ENCODE peak calls at places on chromosomes 4 and X, in eight cellular contexts. Z is ovary, N is H1, M is stomach, W is body of pancreas, O is uterus, T is GM12878, X is breast epithelium. E is an unnamed sample.

GRCh38 chrX:133813991-133814390 is 171.4 kb downstream of the GPC3 start:
- DNase-seq in M (no peak), T (no peak), O (no peak), X (no peak), N (no peak), Z (no peak), W (no peak), E (no peak)

GRCh38 chrX:39969099-39969825 is 128.5 kb downstream of the BCOR start:
- DNase-seq in T (no peak), X (no peak), O (no peak), M (no peak), N (peak), W (peak), Z (no peak), E (no peak)

GRCh38 chr4:183443609-183444148 is 757 bp upstream of the CDKN2AIP start:
- DNase-seq in O (no peak), X (no peak), N (no peak), M (no peak), Z (no peak), W (no peak), T (no peak), E (no peak)

GRCh38 chrX:152897216-152898144 is at the start of gene ZNF185:
- DNase-seq in W (peak), N (peak), T (no peak), O (peak), X (peak), M (peak), Z (no peak), E (no peak)

GRCh38 chr4:176350671-176351070 is 30.9 kb downstream of the SPCS3 start:
- DNase-seq in N (no peak), W (no peak), M (no peak), O (no peak), T (no peak), X (no peak), Z (no peak), E (no peak)

GRCh38 chrX:30317308-30317707 is 8.1 kb upstream of the NR0B1 start:
- DNase-seq in X (no peak), O (no peak), Z (no peak), N (no peak), T (no peak), W (no peak), M (no peak), E (no peak)

GRCh38 chr4:136713140-136713539 is 819.2 kb downstream of the PCDH18 start:
- DNase-seq in N (no peak), Z (no peak), T (no peak), O (no peak), W (no peak), X (no peak), M (no peak), E (no peak)

GRCh38 chr4:139550724-139551429 is 5.1 kb downstream of the SETD7 start:
- DNase-seq in X (no peak), M (no peak), W (peak), O (peak), Z (peak), T (no peak), N (no peak), E (no peak)

GRCh38 chrX:53223955-53224859 is 800 bp downstream of the KDM5C start:
- DNase-seq in X (no peak), Z (no peak), M (no peak), T (no peak), W (no peak), N (peak), O (peak), E (no peak)
- TF ChIP-seq POLR2A in X (no peak), Z (no peak), M (no peak), T (no peak), W (no peak), N (no peak), O (no peak), E (no peak)

GRCh38 chr4:185352741-185353140 is 43.0 kb downstream of the LRP2BP start:
- DNase-seq in O (no peak), X (no peak), Z (no peak), T (no peak), M (no peak), N (no peak), W (no peak), E (no peak)

GRCh38 chr4:185352202-185352601 is 43.5 kb downstream of the LRP2BP start:
- DNase-seq in O (no peak), N (no peak), M (no peak), X (no peak), T (no peak), Z (no peak), W (no peak), E (no peak)

GRCh38 chr4:185346975-185347601 is 48.6 kb downstream of the LRP2BP start:
- DNase-seq in W (no peak), X (no peak), Z (no peak), M (no peak), T (no peak), N (no peak), O (no peak), E (no peak)

GRCh38 chr4:185357220-185357619 is 38.5 kb downstream of the LRP2BP start:
- DNase-seq in W (no peak), Z (no peak), X (no peak), T (no peak), M (no peak), N (no peak), O (no peak), E (no peak)

DNA sequence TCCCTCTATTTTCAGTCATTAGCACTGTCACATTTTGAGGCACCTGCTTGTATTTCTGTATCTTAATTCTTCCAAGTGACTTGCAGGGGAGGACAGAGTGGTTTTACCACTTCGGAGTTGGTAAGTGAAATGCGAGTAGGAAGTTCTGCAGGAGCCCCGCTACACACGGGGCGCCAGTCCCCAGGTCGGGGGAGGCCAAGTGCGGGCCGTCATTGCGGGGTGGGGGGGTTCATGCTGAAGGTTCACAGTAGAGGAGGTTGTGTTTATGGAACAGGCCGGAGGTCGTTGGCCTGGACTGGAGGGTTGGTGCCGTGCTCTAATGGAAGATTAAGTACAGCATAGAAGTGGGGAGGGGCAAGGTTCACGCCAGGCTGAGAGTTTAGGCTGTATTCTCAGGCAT is 44.0 kb downstream of the LRP2BP start:
- DNase-seq in N (no peak), Z (no peak), X (no peak), O (no peak), M (no peak), T (no peak), W (no peak), E (no peak)
- TF ChIP-seq POLR2A in N (no peak), Z (no peak), X (no peak), O (no peak), M (no peak), T (no peak), W (no peak), E (no peak)

GRCh38 chr4:81632581-81633247 is 161.0 kb upstream of the RASGEF1B start:
- DNase-seq in M (no peak), X (no peak), T (no peak), N (no peak), O (no peak), W (no peak), Z (no peak), E (no peak)

GRCh38 chr4:81635128-81635527 is 163.4 kb upstream of the RASGEF1B start:
- DNase-seq in Z (no peak), W (no peak), M (no peak), N (no peak), T (no peak), X (no peak), O (no peak), E (no peak)

GRCh38 chr4:81639248-81639647 is 167.5 kb upstream of the RASGEF1B start:
- DNase-seq in Z (no peak), N (no peak), X (no peak), M (no peak), W (no peak), O (no peak), T (no peak), E (no peak)

GRCh38 chr4:81638698-81639097 is 167.0 kb upstream of the RASGEF1B start:
- DNase-seq in W (no peak), Z (no peak), X (no peak), N (no peak), O (no peak), M (no peak), T (no peak), E (no peak)

DNA sequence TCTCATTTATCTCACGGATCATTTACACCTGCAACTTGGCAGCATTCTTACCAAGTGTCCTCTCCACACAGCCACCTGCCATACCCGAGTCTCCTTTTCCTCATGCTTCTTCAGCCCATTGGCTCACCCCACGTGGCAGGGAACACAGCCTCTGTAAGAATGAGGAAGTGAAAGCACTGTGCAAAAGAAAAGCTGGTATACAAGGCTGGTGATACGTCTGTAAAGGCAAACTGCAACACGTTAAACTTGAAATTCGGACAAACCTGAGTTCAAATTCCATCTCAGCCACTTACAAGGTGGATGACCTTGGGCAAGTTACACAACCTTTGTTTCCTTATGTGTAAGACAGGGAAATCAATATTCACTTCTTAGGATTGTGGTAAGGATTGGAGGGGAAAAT is 164.0 kb upstream of the RASGEF1B start:
- DNase-seq in N (no peak), W (peak), Z (no peak), O (no peak), X (no peak), T (peak), M (peak), E (no peak)
- TF ChIP-seq POLR2A in N (no peak), W (no peak), Z (no peak), O (no peak), X (no peak), T (no peak), M (no peak), E (no peak)

GRCh38 chrX:150158554-150159332 is 204.4 kb upstream of the MAMLD1 start:
- DNase-seq in M (no peak), X (no peak), Z (no peak), W (no peak), T (no peak), O (no peak), N (no peak), E (no peak)

GRCh38 chrX:150159537-150159936 is 203.6 kb upstream of the MAMLD1 start:
- DNase-seq in X (no peak), Z (no peak), N (no peak), W (no peak), O (no peak), T (no peak), M (no peak), E (no peak)

GRCh38 chrX:150155396-150156048 is 207.6 kb upstream of the MAMLD1 start:
- DNase-seq in O (no peak), W (peak), X (no peak), Z (peak), M (no peak), N (no peak), T (no peak), E (no peak)

GRCh38 chrX:150156615-150157014 is 206.5 kb upstream of the MAMLD1 start:
- DNase-seq in X (no peak), O (no peak), N (no peak), Z (no peak), M (no peak), W (no peak), T (no peak), E (no peak)

DNA sequence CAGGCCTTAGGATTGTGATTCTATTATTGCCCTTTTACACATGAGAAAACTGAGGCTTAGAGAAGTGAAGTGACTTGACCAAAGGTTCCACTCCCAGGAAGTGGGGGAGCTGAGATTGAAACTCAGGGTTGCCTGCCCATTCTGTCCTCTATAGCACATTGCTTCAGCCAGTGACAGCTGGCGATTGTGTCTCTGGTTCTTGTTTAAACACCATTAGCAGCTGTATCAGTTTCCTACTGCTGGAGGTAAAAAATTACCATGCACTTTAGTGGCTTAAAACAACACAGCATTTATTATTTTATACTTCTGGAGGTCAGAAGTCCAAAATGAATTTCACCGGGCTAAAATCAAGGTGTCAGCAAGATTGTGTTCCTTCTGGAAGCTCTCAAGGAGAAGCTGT is 205.8 kb upstream of the MAMLD1 start:
- DNase-seq in T (no peak), W (no peak), O (no peak), N (no peak), M (no peak), Z (no peak), X (no peak), E (no peak)
- TF ChIP-seq POLR2A in T (no peak), W (no peak), O (no peak), N (no peak), M (no peak), Z (no peak), X (no peak), E (no peak)

DNA sequence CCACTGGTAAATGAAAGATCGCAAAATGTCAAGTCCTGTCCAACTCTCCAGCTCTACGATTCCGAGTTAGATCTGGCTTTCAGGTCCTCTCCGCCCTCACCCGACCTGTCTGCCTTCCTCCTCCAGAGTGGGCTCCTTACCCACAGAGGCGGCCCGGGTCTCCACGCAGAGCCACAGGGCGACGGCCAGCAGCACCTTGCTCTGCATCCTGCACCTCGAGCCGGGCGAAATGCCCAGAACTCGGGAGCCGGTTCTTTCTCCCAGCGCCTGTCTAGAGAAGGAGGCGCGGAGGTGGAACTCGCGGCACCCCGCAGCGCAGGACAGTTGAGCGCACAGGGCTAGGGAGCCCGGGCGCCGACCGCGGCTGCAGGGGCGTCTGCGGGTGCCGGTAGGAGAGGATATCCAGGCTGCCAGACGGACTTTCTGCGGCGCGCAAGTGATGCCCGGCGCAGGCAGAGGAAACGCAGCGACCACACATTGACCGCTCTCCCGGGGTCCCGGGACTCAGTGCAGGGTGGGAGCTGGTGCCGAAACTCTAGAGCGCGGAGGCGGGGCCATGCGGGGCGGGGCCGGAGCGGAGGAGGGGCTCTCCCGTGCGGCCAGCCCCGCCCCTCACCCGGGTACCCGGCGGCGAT is at the start of gene KDR:
- DNase-seq in X (no peak), M (peak), T (no peak), Z (peak), W (peak), O (peak), N (peak), E (no peak)
- TF ChIP-seq POLR2A in X (no peak), M (no peak), T (no peak), Z (peak), W (peak), O (peak), N (peak), E (no peak)